ENCODE peak calls at places on chromosomes 16 and 17, in five cellular contexts. Y is NB4; O is CD4-positive, CD25-positive, alpha-beta regulatory T cell; E is activated CD8-positive, alpha-beta T cell treated with anti-CD3 and anti-CD28 coated beads for 36 hours; U is Caki2. A is an unnamed sample.

GRCh38 chr16:64061621-64062020 is 1060.2 kb downstream of the CDH11 start:
- DNase-seq in Y (no peak), O (no peak), E (no peak), U (no peak), A (no peak)

GRCh38 chr17:80816241-80817103 is 175.2 kb upstream of the CHMP6 start:
- DNase-seq in Y (no peak), O (no peak), E (no peak), U (no peak), A (no peak)

GRCh38 chr17:12911241-12911640 is 106.6 kb downstream of the ELAC2 start:
- DNase-seq in Y (no peak), O (no peak), E (no peak), U (no peak), A (no peak)

GRCh38 chr16:66342294-66342900 is 24.1 kb upstream of the CDH5 start:
- DNase-seq in Y (peak; percentile 42), O (no peak), E (peak; percentile 43), U (no peak), A (no peak)

GRCh38 chr17:273994-274832 is 78.4 kb downstream of the RPH3AL start:
- DNase-seq in Y (peak; percentile 45), O (no peak), E (no peak), U (no peak), A (peak; percentile 48)

GRCh38 chr16:84049403-84050060 is 6.9 kb upstream of the SLC38A8 start:
- DNase-seq in Y (no peak), O (no peak), E (no peak), U (no peak), A (no peak)

GRCh38 chr17:59361916-59362810 is 30.7 kb downstream of the YPEL2 start:
- DNase-seq in Y (no peak), O (no peak), E (peak; percentile 65), U (peak; percentile 99), A (no peak)

GRCh38 chr17:31074772-31075538 is 19.8 kb upstream of the NF1 start:
- DNase-seq in Y (no peak), O (no peak), E (no peak), U (no peak), A (no peak)

GRCh38 chr17:73359987-73360410 is 48.2 kb upstream of the CDC42EP4 start:
- DNase-seq in Y (no peak), O (no peak), E (no peak), U (no peak), A (peak; percentile 21)

GRCh38 chr17:82403662-82404660 is 14.2 kb upstream of the HEXD start:
- DNase-seq in Y (no peak), O (no peak), E (no peak), U (no peak), A (no peak)

GRCh38 chr16:49183911-49184310 is 97.7 kb downstream of the CBLN1 start:
- DNase-seq in Y (peak; percentile 24), O (no peak), E (peak; percentile 2), U (no peak), A (no peak)

GRCh38 chr17:81113158-81113724 is 52.1 kb upstream of the PVALEF start:
- DNase-seq in Y (no peak), O (no peak), E (no peak), U (no peak), A (no peak)

GRCh38 chr17:80673152-80673920 is 128.7 kb downstream of the RPTOR start:
- DNase-seq in Y (no peak), O (no peak), E (peak; percentile 70), U (no peak), A (peak; percentile 83)

GRCh38 chr17:50173335-50173941 is 7.6 kb downstream of the SGCA start:
- DNase-seq in Y (no peak), O (no peak), E (no peak), U (no peak), A (no peak)

GRCh38 chr16:22855231-22855630 is 41.3 kb downstream of the HS3ST2 start:
- DNase-seq in Y (no peak), O (no peak), E (no peak), U (no peak), A (no peak)

GRCh38 chr17:5355416-5356129 is 63.9 kb downstream of the NUP88 start:
- DNase-seq in Y (no peak), O (no peak), E (no peak), U (no peak), A (no peak)

GRCh38 chr16:11262915-11263314 is 6.2 kb downstream of the TNP2 start:
- DNase-seq in Y (no peak), O (no peak), E (no peak), U (no peak), A (no peak)

GRCh38 chr16:70579648-70580630 is 56.3 kb downstream of the SF3B3 start:
- DNase-seq in Y (no peak), O (no peak), E (no peak), U (no peak), A (no peak)

GRCh38 chr17:67998466-67998865 is 2.2 kb upstream of the C17orf58 start:
- DNase-seq in Y (no peak), O (no peak), E (no peak), U (no peak), A (no peak)

GRCh38 chr17:32006957-32007462 is at the start of gene LRRC37B:
- DNase-seq in Y (peak; percentile 93), O (peak; percentile 84), E (peak; percentile 89), U (peak; percentile 91), A (peak; percentile 68)

GRCh38 chr16:16083421-16084156 is 134.2 kb downstream of the ABCC1 start:
- DNase-seq in Y (peak; percentile 82), O (no peak), E (peak; percentile 47), U (peak; percentile 61), A (peak; percentile 88)

GRCh38 chr17:38798614-38799500 is 499 bp downstream of the PIP4K2B start:
- DNase-seq in Y (peak; percentile 74), O (peak; percentile 47), E (peak; percentile 65), U (peak; percentile 57), A (peak; percentile 47)

GRCh38 chr17:70905796-70906195 is 736.5 kb downstream of the KCNJ2 start:
- DNase-seq in Y (peak; percentile 26), O (no peak), E (no peak), U (no peak), A (peak; percentile 75)

GRCh38 chr16:1771072-1771863 is at the start of gene NME3:
- DNase-seq in Y (peak; percentile 73), O (peak; percentile 64), E (peak; percentile 85), U (peak; percentile 75), A (peak; percentile 63)

GRCh38 chr16:29146266-29146665 is 161.4 kb downstream of the LAT start:
- DNase-seq in Y (no peak), O (no peak), E (no peak), U (no peak), A (no peak)

GRCh38 chr17:58330544-58330996 is 2.0 kb upstream of the TSPOAP1 start:
- DNase-seq in Y (peak; percentile 62), O (no peak), E (peak; percentile 62), U (no peak), A (no peak)

GRCh38 chr16:14548933-14549788 is 80.9 kb downstream of the PARN start:
- DNase-seq in Y (no peak), O (no peak), E (no peak), U (no peak), A (no peak)

GRCh38 chr16:11029948-11030347 is 85.6 kb downstream of the CLEC16A start:
- DNase-seq in Y (no peak), O (no peak), E (no peak), U (no peak), A (no peak)

GRCh38 chr16:70635356-70636016 is 10.9 kb upstream of the IL34 start:
- DNase-seq in Y (no peak), O (no peak), E (no peak), U (no peak), A (no peak)

GRCh38 chr17:1228752-1229353 is 41.4 kb upstream of the BHLHA9 start:
- DNase-seq in Y (peak; percentile 23), O (no peak), E (peak; percentile 16), U (no peak), A (no peak)

GRCh38 chr17:77571562-77571981 is 386.9 kb upstream of the TNRC6C start:
- DNase-seq in Y (peak; percentile 20), O (no peak), E (peak; percentile 45), U (no peak), A (peak; percentile 22)

GRCh38 chr16:56675685-56676210 is 6.1 kb downstream of the MT1H start:
- DNase-seq in Y (no peak), O (peak; percentile 17), E (peak; percentile 85), U (no peak), A (no peak)

GRCh38 chr17:1709971-1710806 is at the start of gene TLCD2:
- DNase-seq in Y (no peak), O (no peak), E (no peak), U (peak; percentile 45), A (no peak)

GRCh38 chr16:68013440-68013839 is 2.3 kb downstream of the DPEP2NB start:
- DNase-seq in Y (peak; percentile 84), O (no peak), E (no peak), U (no peak), A (peak; percentile 18)

GRCh38 chr16:720507-720989 is 398 bp upstream of the ANTKMT start:
- DNase-seq in Y (peak; percentile 90), O (no peak), E (peak; percentile 86), U (peak; percentile 85), A (peak; percentile 62)

GRCh38 chr17:59838196-59838911 is 54.4 kb downstream of the TUBD1 start:
- DNase-seq in Y (no peak), O (no peak), E (peak; percentile 45), U (no peak), A (no peak)

GRCh38 chr17:42135151-42135550 is 12.5 kb downstream of the HSPB9 start:
- DNase-seq in Y (no peak), O (no peak), E (no peak), U (no peak), A (no peak)

GRCh38 chr16:85757341-85757822 is 6.5 kb upstream of the C16orf74 start:
- DNase-seq in Y (no peak), O (no peak), E (peak; percentile 64), U (peak; percentile 58), A (peak; percentile 73)

GRCh38 chr16:73058616-73059409 is 10.9 kb upstream of the ZFHX3 start:
- DNase-seq in Y (peak; percentile 63), O (no peak), E (no peak), U (peak; percentile 83), A (no peak)